ENCODE peak calls at places on chromosomes 2 and 18, in five cellular contexts. One of them, this sample, is unnamed.

GRCh38 chr2:30078521-30078920 is 68.3 kb upstream of the YPEL5 start:
- DNase-seq in AG04450: no peak
- DNase-seq in tibial artery: no peak
- DNase-seq in foreskin fibroblast: no peak
- DNase-seq in NB4: no peak
- DNase-seq in this sample: no peak

GRCh38 chr2:120508581-120509041 is 162.7 kb downstream of the INHBB start:
- DNase-seq in AG04450: no peak
- DNase-seq in tibial artery: peak; percentile 63
- DNase-seq in foreskin fibroblast: no peak
- DNase-seq in NB4: no peak
- DNase-seq in this sample: no peak

GRCh38 chr18:80198391-80198790 is 48.9 kb downstream of the PARD6G start:
- DNase-seq in AG04450: no peak
- DNase-seq in tibial artery: no peak
- DNase-seq in foreskin fibroblast: no peak
- DNase-seq in NB4: no peak
- DNase-seq in this sample: no peak

GRCh38 chr2:68319397-68320117 is at the start of gene CNRIP1:
- DNase-seq in AG04450: peak; percentile 48
- DNase-seq in tibial artery: peak; percentile 83
- DNase-seq in foreskin fibroblast: peak; percentile 93
- DNase-seq in NB4: peak; percentile 72
- DNase-seq in this sample: peak; percentile 34

GRCh38 chr18:79631761-79632446 is 47.7 kb upstream of the CTDP1 start:
- DNase-seq in AG04450: no peak
- DNase-seq in tibial artery: no peak
- DNase-seq in foreskin fibroblast: no peak
- DNase-seq in NB4: no peak
- DNase-seq in this sample: no peak

GRCh38 chr2:170324640-170325046 is 146.7 kb downstream of the MYO3B start:
- DNase-seq in AG04450: peak; percentile 0
- DNase-seq in tibial artery: no peak
- DNase-seq in foreskin fibroblast: peak; percentile 65
- DNase-seq in NB4: peak; percentile 63
- DNase-seq in this sample: no peak

GRCh38 chr2:175233135-175233719 is 51.7 kb upstream of the ATP5MC3 start:
- DNase-seq in AG04450: peak; percentile 72
- DNase-seq in tibial artery: no peak
- DNase-seq in foreskin fibroblast: peak; percentile 74
- DNase-seq in NB4: peak; percentile 51
- DNase-seq in this sample: no peak

GRCh38 chr18:12041561-12041960 is 52.1 kb upstream of the ANKRD62 start:
- DNase-seq in AG04450: peak; percentile 64
- DNase-seq in tibial artery: no peak
- DNase-seq in foreskin fibroblast: peak; percentile 84
- DNase-seq in NB4: no peak
- DNase-seq in this sample: no peak

GRCh38 chr2:190216829-190217228 is 102.8 kb downstream of the HIBCH start:
- DNase-seq in AG04450: no peak
- DNase-seq in tibial artery: no peak
- DNase-seq in foreskin fibroblast: no peak
- DNase-seq in NB4: peak; percentile 34
- DNase-seq in this sample: no peak

GRCh38 chr2:163856941-163857340 is 121.1 kb upstream of the FIGN start:
- DNase-seq in AG04450: no peak
- DNase-seq in tibial artery: no peak
- DNase-seq in foreskin fibroblast: no peak
- DNase-seq in NB4: no peak
- DNase-seq in this sample: no peak

GRCh38 chr2:236498369-236498768 is 71.3 kb upstream of the ACKR3 start:
- DNase-seq in AG04450: no peak
- DNase-seq in tibial artery: no peak
- DNase-seq in foreskin fibroblast: no peak
- DNase-seq in NB4: no peak
- DNase-seq in this sample: no peak

GRCh38 chr2:129748653-129749052 is 230.8 kb upstream of the RAB6C start:
- DNase-seq in AG04450: no peak
- DNase-seq in tibial artery: no peak
- DNase-seq in foreskin fibroblast: no peak
- DNase-seq in NB4: peak; percentile 34
- DNase-seq in this sample: no peak

GRCh38 chr2:59322005-59322404 is 1080.9 kb upstream of the FANCL start:
- DNase-seq in AG04450: no peak
- DNase-seq in tibial artery: no peak
- DNase-seq in foreskin fibroblast: no peak
- DNase-seq in NB4: no peak
- DNase-seq in this sample: no peak

GRCh38 chr2:85245891-85246290 is 81.9 kb downstream of the TGOLN2 start:
- DNase-seq in AG04450: no peak
- DNase-seq in tibial artery: no peak
- DNase-seq in foreskin fibroblast: peak; percentile 43
- DNase-seq in NB4: no peak
- DNase-seq in this sample: no peak

GRCh38 chr2:100013892-100014677 is 128.3 kb downstream of the AFF3 start:
- DNase-seq in AG04450: peak; percentile 95
- DNase-seq in tibial artery: peak; percentile 78
- DNase-seq in foreskin fibroblast: peak; percentile 98
- DNase-seq in NB4: no peak
- DNase-seq in this sample: peak; percentile 26

GRCh38 chr18:7608174-7608550 is 41.0 kb downstream of the PTPRM start:
- DNase-seq in AG04450: no peak
- DNase-seq in tibial artery: no peak
- DNase-seq in foreskin fibroblast: peak; percentile 45
- DNase-seq in NB4: no peak
- DNase-seq in this sample: no peak

GRCh38 chr18:55588876-55589595 is 1.0 kb upstream of the TCF4 start:
- DNase-seq in AG04450: no peak
- DNase-seq in tibial artery: no peak
- DNase-seq in foreskin fibroblast: peak; percentile 47
- DNase-seq in NB4: peak; percentile 7
- DNase-seq in this sample: no peak

GRCh38 chr2:98896416-98896815 is 39.6 kb downstream of the CRACDL start:
- DNase-seq in AG04450: no peak
- DNase-seq in tibial artery: no peak
- DNase-seq in foreskin fibroblast: no peak
- DNase-seq in NB4: no peak
- DNase-seq in this sample: no peak

GRCh38 chr18:62484941-62485340 is 37.9 kb upstream of the ZCCHC2 start:
- DNase-seq in AG04450: no peak
- DNase-seq in tibial artery: no peak
- DNase-seq in foreskin fibroblast: no peak
- DNase-seq in NB4: no peak
- DNase-seq in this sample: no peak

GRCh38 chr2:191298306-191298705 is 53.1 kb downstream of the MYO1B start:
- DNase-seq in AG04450: no peak
- DNase-seq in tibial artery: no peak
- DNase-seq in foreskin fibroblast: peak; percentile 58
- DNase-seq in NB4: no peak
- DNase-seq in this sample: no peak

GRCh38 chr2:191296083-191297006 is 51.1 kb downstream of the MYO1B start:
- DNase-seq in AG04450: no peak
- DNase-seq in tibial artery: no peak
- DNase-seq in foreskin fibroblast: peak; percentile 54
- DNase-seq in NB4: no peak
- DNase-seq in this sample: no peak

GRCh38 chr2:191297031-191297430 is 51.8 kb downstream of the MYO1B start:
- DNase-seq in AG04450: no peak
- DNase-seq in tibial artery: no peak
- DNase-seq in foreskin fibroblast: no peak
- DNase-seq in NB4: no peak
- DNase-seq in this sample: no peak

GRCh38 chr2:191299866-191300265 is 54.7 kb downstream of the MYO1B start:
- DNase-seq in AG04450: no peak
- DNase-seq in tibial artery: no peak
- DNase-seq in foreskin fibroblast: no peak
- DNase-seq in NB4: no peak
- DNase-seq in this sample: no peak

DNA sequence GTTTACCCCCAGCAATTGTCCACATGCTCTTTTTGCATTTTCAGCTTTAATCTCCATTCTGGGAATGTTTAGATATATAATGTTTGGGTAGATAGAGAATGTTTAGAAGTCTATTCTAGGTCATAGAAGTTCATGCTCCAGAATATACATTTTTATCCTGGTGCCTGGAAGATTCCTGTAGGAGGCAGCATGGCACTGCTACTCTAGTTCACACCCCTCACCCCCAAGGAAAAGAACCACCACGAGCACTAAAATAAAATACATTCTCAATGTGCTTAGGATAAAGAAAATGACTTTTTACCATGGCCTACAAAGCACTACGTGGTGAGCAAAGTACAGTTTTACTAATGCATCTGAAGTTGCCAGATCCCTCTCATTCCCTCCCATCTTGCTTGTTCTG is 53.8 kb downstream of the MYO1B start:
- DNase-seq in AG04450: no peak
- DNase-seq in tibial artery: no peak
- DNase-seq in foreskin fibroblast: peak; percentile 58
- DNase-seq in NB4: no peak
- DNase-seq in this sample: no peak
- TF ChIP-seq CTCF in AG04450: peak; percentile 45
- TF ChIP-seq CTCF in tibial artery: no peak
- TF ChIP-seq CTCF in foreskin fibroblast: peak; percentile 24
- TF ChIP-seq CTCF in NB4: no peak
- TF ChIP-seq CTCF in this sample: no peak

GRCh38 chr2:238286987-238287386 is 1.4 kb downstream of the PER2 start:
- DNase-seq in AG04450: no peak
- DNase-seq in tibial artery: no peak
- DNase-seq in foreskin fibroblast: peak; percentile 13
- DNase-seq in NB4: no peak
- DNase-seq in this sample: no peak
- H3K4me3 ChIP-seq in AG04450: peak overlapping the region; percentile 83
- H3K4me3 ChIP-seq in tibial artery: peak overlapping the region; percentile 90
- H3K4me3 ChIP-seq in foreskin fibroblast: peak overlapping the region; percentile 80
- H3K4me3 ChIP-seq in NB4: peak overlapping the region; percentile 79
- H3K4me3 ChIP-seq in this sample: peak overlapping the region; percentile 92

GRCh38 chr2:185274718-185275484 is 463.7 kb upstream of the FSIP2 start:
- DNase-seq in AG04450: no peak
- DNase-seq in tibial artery: no peak
- DNase-seq in foreskin fibroblast: no peak
- DNase-seq in NB4: no peak
- DNase-seq in this sample: no peak

GRCh38 chr2:185284696-185285095 is 453.9 kb upstream of the FSIP2 start:
- DNase-seq in AG04450: no peak
- DNase-seq in tibial artery: no peak
- DNase-seq in foreskin fibroblast: no peak
- DNase-seq in NB4: no peak
- DNase-seq in this sample: no peak

DNA sequence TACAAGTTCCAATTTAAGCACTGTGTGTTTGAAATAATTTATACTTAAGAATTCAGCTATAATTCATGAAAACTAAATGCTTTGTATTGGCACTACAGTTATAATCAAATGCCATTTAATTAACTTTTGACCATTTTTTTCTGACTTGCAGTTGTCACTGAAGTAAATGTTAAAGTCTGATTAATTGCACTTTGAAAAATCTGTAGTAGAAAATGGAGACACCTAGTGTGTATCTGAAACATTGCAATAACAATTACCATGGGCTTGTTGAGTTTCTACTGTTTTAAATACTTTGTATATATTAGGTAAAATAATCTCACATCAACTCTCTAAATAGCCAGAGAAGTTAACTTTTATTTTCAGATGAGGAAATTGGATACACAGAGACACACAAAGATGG is 458.6 kb upstream of the FSIP2 start:
- DNase-seq in AG04450: no peak
- DNase-seq in tibial artery: no peak
- DNase-seq in foreskin fibroblast: no peak
- DNase-seq in NB4: peak; percentile 33
- DNase-seq in this sample: no peak
- TF ChIP-seq CTCF in AG04450: peak; percentile 40
- TF ChIP-seq CTCF in tibial artery: no peak
- TF ChIP-seq CTCF in foreskin fibroblast: peak; percentile 4
- TF ChIP-seq CTCF in NB4: peak; percentile 15
- TF ChIP-seq CTCF in this sample: no peak

DNA sequence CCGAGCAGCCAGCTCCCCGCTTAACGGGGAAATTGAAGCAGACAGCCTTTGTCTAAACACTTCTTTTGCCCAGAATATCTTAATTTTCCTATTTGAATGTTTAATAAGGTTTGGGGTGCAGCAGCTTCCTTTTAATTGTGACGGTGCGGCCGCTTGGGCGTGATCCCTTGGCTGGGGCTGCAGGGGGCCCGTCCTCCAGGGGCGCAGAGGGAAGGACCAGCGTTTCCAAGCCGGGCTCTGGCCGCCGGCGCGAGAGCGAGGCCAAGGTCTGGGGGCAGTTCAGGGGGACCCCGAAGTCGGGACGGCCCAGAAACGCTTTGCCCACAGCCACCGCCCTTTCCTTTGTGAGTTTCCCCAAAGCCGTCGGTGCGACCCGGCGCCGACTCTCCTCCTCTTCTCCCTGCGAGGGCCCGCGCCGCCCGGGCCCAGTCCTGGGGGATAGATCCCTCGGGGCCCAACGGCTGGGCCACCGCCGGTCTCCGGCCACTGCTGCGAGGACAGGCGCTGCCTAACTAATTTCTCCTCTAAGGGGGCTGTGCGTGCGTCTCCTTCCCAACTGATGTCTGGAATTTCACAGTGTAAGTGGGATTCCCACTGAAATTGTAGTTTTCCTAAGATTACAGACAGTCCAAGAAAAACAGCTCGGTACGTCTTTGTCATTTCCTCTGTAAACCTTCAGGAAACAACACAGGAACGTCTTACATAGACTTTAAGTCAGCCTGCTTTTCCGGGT is 139.7 kb upstream of the SIX3 start:
- DNase-seq in AG04450: no peak
- DNase-seq in tibial artery: no peak
- DNase-seq in foreskin fibroblast: peak; percentile 32
- DNase-seq in NB4: no peak
- DNase-seq in this sample: no peak
- H3K4me3 ChIP-seq in AG04450: no peak overlapping the region
- H3K4me3 ChIP-seq in tibial artery: no peak overlapping the region
- H3K4me3 ChIP-seq in foreskin fibroblast: no peak overlapping the region
- H3K4me3 ChIP-seq in NB4: no peak overlapping the region
- H3K4me3 ChIP-seq in this sample: peak overlapping the region; percentile 40

GRCh38 chr18:5456577-5457466 is 87.0 kb downstream of the EPB41L3 start:
- DNase-seq in AG04450: no peak
- DNase-seq in tibial artery: no peak
- DNase-seq in foreskin fibroblast: peak; percentile 61
- DNase-seq in NB4: no peak
- DNase-seq in this sample: no peak
- TF ChIP-seq CTCF in AG04450: peak; percentile 47
- TF ChIP-seq CTCF in tibial artery: peak; percentile 19
- TF ChIP-seq CTCF in foreskin fibroblast: no peak
- TF ChIP-seq CTCF in NB4: no peak
- TF ChIP-seq CTCF in this sample: peak; percentile 14